ENCODE peak calls at places on chromosomes 11 and 22, in five cellular contexts. One of them, this sample, is unnamed.

GRCh38 chr11:20025331-20025840 is 134.9 kb downstream of the DBX1 start:
- DNase-seq in fibroblast of mammary gland: no peak
- DNase-seq in GM10248: no peak
- DNase-seq in CD4-positive, alpha-beta T cell: no peak
- DNase-seq in cardiac muscle cell: no peak
- DNase-seq in this sample: no peak

GRCh38 chr11:2592559-2593392 is 107.0 kb downstream of the KCNQ1OT1 start:
- DNase-seq in GM10248: peak; percentile 12
- DNase-seq in fibroblast of mammary gland: no peak
- DNase-seq in cardiac muscle cell: no peak
- DNase-seq in CD4-positive, alpha-beta T cell: no peak
- DNase-seq in this sample: no peak

GRCh38 chr11:528815-529728 is 6.3 kb downstream of the HRAS start:
- DNase-seq in CD4-positive, alpha-beta T cell: no peak
- DNase-seq in fibroblast of mammary gland: no peak
- DNase-seq in GM10248: no peak
- DNase-seq in cardiac muscle cell: no peak
- DNase-seq in this sample: no peak

GRCh38 chr11:15557831-15558230 is 443.1 kb downstream of the INSC start:
- DNase-seq in GM10248: no peak
- DNase-seq in fibroblast of mammary gland: no peak
- DNase-seq in cardiac muscle cell: no peak
- DNase-seq in CD4-positive, alpha-beta T cell: no peak
- DNase-seq in this sample: no peak

GRCh38 chr11:57001674-57002401 is 13.1 kb downstream of the OR5AK2 start:
- DNase-seq in cardiac muscle cell: no peak
- DNase-seq in fibroblast of mammary gland: peak; percentile 35
- DNase-seq in GM10248: no peak
- DNase-seq in CD4-positive, alpha-beta T cell: no peak
- DNase-seq in this sample: no peak

GRCh38 chr11:64531906-64532312 is 59.1 kb upstream of the SLC22A12 start:
- DNase-seq in GM10248: no peak
- DNase-seq in cardiac muscle cell: peak; percentile 14
- DNase-seq in fibroblast of mammary gland: no peak
- DNase-seq in CD4-positive, alpha-beta T cell: no peak
- DNase-seq in this sample: peak; percentile 46

GRCh38 chr22:49657275-49657973 is 170.2 kb downstream of the BRD1 start:
- DNase-seq in CD4-positive, alpha-beta T cell: peak; percentile 53
- DNase-seq in cardiac muscle cell: no peak
- DNase-seq in fibroblast of mammary gland: no peak
- DNase-seq in GM10248: peak; percentile 76
- DNase-seq in this sample: peak; percentile 87

GRCh38 chr11:67504950-67505561 is at the start of gene PITPNM1:
- DNase-seq in fibroblast of mammary gland: no peak
- DNase-seq in cardiac muscle cell: peak; percentile 68
- DNase-seq in CD4-positive, alpha-beta T cell: peak; percentile 53
- DNase-seq in GM10248: peak; percentile 89
- DNase-seq in this sample: peak; percentile 75

GRCh38 chr22:30781271-30781875 is 86.7 kb downstream of the OSBP2 start:
- DNase-seq in cardiac muscle cell: no peak
- DNase-seq in GM10248: no peak
- DNase-seq in fibroblast of mammary gland: no peak
- DNase-seq in CD4-positive, alpha-beta T cell: no peak
- DNase-seq in this sample: no peak

GRCh38 chr22:35399114-35399677 is 744 bp upstream of the MCM5 start:
- DNase-seq in CD4-positive, alpha-beta T cell: no peak
- DNase-seq in fibroblast of mammary gland: no peak
- DNase-seq in GM10248: no peak
- DNase-seq in cardiac muscle cell: no peak
- DNase-seq in this sample: no peak

GRCh38 chr22:42114721-42115120 is 15.9 kb downstream of the CYP2D6 start:
- DNase-seq in fibroblast of mammary gland: peak; percentile 36
- DNase-seq in GM10248: no peak
- DNase-seq in CD4-positive, alpha-beta T cell: no peak
- DNase-seq in cardiac muscle cell: no peak
- DNase-seq in this sample: peak; percentile 14

GRCh38 chr11:3030289-3031070 is 26.7 kb downstream of the CARS1 start:
- DNase-seq in CD4-positive, alpha-beta T cell: no peak
- DNase-seq in fibroblast of mammary gland: no peak
- DNase-seq in GM10248: no peak
- DNase-seq in cardiac muscle cell: no peak
- DNase-seq in this sample: peak; percentile 52

GRCh38 chr22:29703595-29704195 is 16.1 kb upstream of the CABP7 start:
- DNase-seq in CD4-positive, alpha-beta T cell: no peak
- DNase-seq in GM10248: no peak
- DNase-seq in cardiac muscle cell: no peak
- DNase-seq in fibroblast of mammary gland: no peak
- DNase-seq in this sample: no peak

GRCh38 chr22:22892096-22893052 is 4.8 kb downstream of the IGLL5 start:
- DNase-seq in GM10248: no peak
- DNase-seq in CD4-positive, alpha-beta T cell: no peak
- DNase-seq in cardiac muscle cell: no peak
- DNase-seq in fibroblast of mammary gland: no peak
- DNase-seq in this sample: no peak

GRCh38 chr22:45584121-45584570 is 81.5 kb downstream of the FBLN1 start:
- DNase-seq in cardiac muscle cell: no peak
- DNase-seq in fibroblast of mammary gland: peak; percentile 84
- DNase-seq in GM10248: no peak
- DNase-seq in CD4-positive, alpha-beta T cell: no peak
- DNase-seq in this sample: peak; percentile 97

GRCh38 chr11:93784935-93785360 is 866 bp downstream of the MED17 start:
- DNase-seq in CD4-positive, alpha-beta T cell: no peak
- DNase-seq in cardiac muscle cell: peak; percentile 18
- DNase-seq in GM10248: peak; percentile 24
- DNase-seq in fibroblast of mammary gland: no peak
- DNase-seq in this sample: no peak

GRCh38 chr22:32685527-32685926 is 116.0 kb upstream of the TIMP3 start:
- DNase-seq in cardiac muscle cell: no peak
- DNase-seq in CD4-positive, alpha-beta T cell: no peak
- DNase-seq in GM10248: no peak
- DNase-seq in fibroblast of mammary gland: peak; percentile 15
- DNase-seq in this sample: no peak

GRCh38 chr22:43478621-43479285 is 66.9 kb downstream of the MPPED1 start:
- DNase-seq in cardiac muscle cell: no peak
- DNase-seq in GM10248: no peak
- DNase-seq in CD4-positive, alpha-beta T cell: no peak
- DNase-seq in fibroblast of mammary gland: no peak
- DNase-seq in this sample: no peak

GRCh38 chr11:445765-446588 is 4.1 kb upstream of the PTDSS2 start:
- DNase-seq in cardiac muscle cell: no peak
- DNase-seq in fibroblast of mammary gland: no peak
- DNase-seq in CD4-positive, alpha-beta T cell: no peak
- DNase-seq in GM10248: no peak
- DNase-seq in this sample: no peak

GRCh38 chr22:27677895-27678458 is 123.6 kb downstream of the MN1 start:
- DNase-seq in GM10248: no peak
- DNase-seq in cardiac muscle cell: no peak
- DNase-seq in fibroblast of mammary gland: no peak
- DNase-seq in CD4-positive, alpha-beta T cell: no peak
- DNase-seq in this sample: no peak

GRCh38 chr22:42074153-42074750 is at the start of gene PHETA2:
- DNase-seq in CD4-positive, alpha-beta T cell: peak; percentile 27
- DNase-seq in GM10248: peak; percentile 42
- DNase-seq in fibroblast of mammary gland: peak; percentile 34
- DNase-seq in cardiac muscle cell: peak; percentile 14
- DNase-seq in this sample: no peak

GRCh38 chr11:45211732-45212131 is 65.3 kb downstream of the PRDM11 start:
- DNase-seq in fibroblast of mammary gland: no peak
- DNase-seq in cardiac muscle cell: no peak
- DNase-seq in CD4-positive, alpha-beta T cell: no peak
- DNase-seq in GM10248: no peak
- DNase-seq in this sample: no peak

GRCh38 chr11:129324533-129325175 is 51.0 kb upstream of the BARX2 start:
- DNase-seq in fibroblast of mammary gland: peak; percentile 18
- DNase-seq in cardiac muscle cell: no peak
- DNase-seq in CD4-positive, alpha-beta T cell: no peak
- DNase-seq in GM10248: no peak
- DNase-seq in this sample: peak; percentile 23

GRCh38 chr22:46068908-46069481 is 81.3 kb upstream of the PPARA start:
- DNase-seq in CD4-positive, alpha-beta T cell: no peak
- DNase-seq in GM10248: no peak
- DNase-seq in cardiac muscle cell: no peak
- DNase-seq in fibroblast of mammary gland: peak; percentile 86
- DNase-seq in this sample: no peak

GRCh38 chr11:18397921-18398320 is 3.6 kb downstream of the LDHA start:
- DNase-seq in cardiac muscle cell: no peak
- DNase-seq in fibroblast of mammary gland: no peak
- DNase-seq in CD4-positive, alpha-beta T cell: no peak
- DNase-seq in GM10248: no peak
- DNase-seq in this sample: no peak

GRCh38 chr22:39243443-39244072 is 1.2 kb downstream of the PDGFB start:
- DNase-seq in cardiac muscle cell: no peak
- DNase-seq in GM10248: no peak
- DNase-seq in fibroblast of mammary gland: no peak
- DNase-seq in CD4-positive, alpha-beta T cell: no peak
- DNase-seq in this sample: no peak

GRCh38 chr22:17903564-17904295 is 120.6 kb downstream of the MICAL3 start:
- DNase-seq in GM10248: no peak
- DNase-seq in fibroblast of mammary gland: no peak
- DNase-seq in CD4-positive, alpha-beta T cell: no peak
- DNase-seq in cardiac muscle cell: peak; percentile 33
- DNase-seq in this sample: no peak

GRCh38 chr11:86453290-86454030 is 78.8 kb downstream of the CCDC81 start:
- DNase-seq in GM10248: no peak
- DNase-seq in fibroblast of mammary gland: no peak
- DNase-seq in CD4-positive, alpha-beta T cell: no peak
- DNase-seq in cardiac muscle cell: no peak
- DNase-seq in this sample: no peak

GRCh38 chr22:45488764-45489370 is 13.8 kb upstream of the FBLN1 start:
- DNase-seq in fibroblast of mammary gland: no peak
- DNase-seq in GM10248: no peak
- DNase-seq in cardiac muscle cell: no peak
- DNase-seq in CD4-positive, alpha-beta T cell: no peak
- DNase-seq in this sample: no peak

GRCh38 chr11:7060828-7061227 is 28.0 kb upstream of the RBMXL2 start:
- DNase-seq in fibroblast of mammary gland: peak; percentile 85
- DNase-seq in GM10248: no peak
- DNase-seq in CD4-positive, alpha-beta T cell: no peak
- DNase-seq in cardiac muscle cell: no peak
- DNase-seq in this sample: no peak

DNA sequence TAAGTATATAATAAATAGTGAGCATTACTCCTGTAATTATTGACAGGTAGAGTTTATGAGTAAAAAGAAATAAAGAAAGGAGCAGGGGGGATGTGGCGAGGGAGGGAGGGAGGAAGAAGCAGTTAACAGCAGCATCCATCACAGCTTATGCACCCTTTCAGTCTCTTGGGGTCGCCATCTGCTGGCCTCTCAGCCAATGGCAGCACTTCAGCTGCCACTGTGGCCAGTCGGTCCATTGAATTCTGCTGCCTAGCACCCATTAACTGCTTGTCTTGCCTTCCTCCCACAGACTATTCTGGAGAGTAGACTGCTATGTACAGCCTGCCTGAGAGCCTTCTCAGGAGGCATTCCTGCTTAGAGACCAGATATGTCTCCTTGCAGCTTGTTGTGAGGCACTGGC is 388.3 kb downstream of the TENM4 start:
- DNase-seq in GM10248: no peak
- DNase-seq in cardiac muscle cell: peak; percentile 34
- DNase-seq in fibroblast of mammary gland: no peak
- DNase-seq in CD4-positive, alpha-beta T cell: no peak
- DNase-seq in this sample: no peak
- TF ChIP-seq CTCF in GM10248: no peak
- TF ChIP-seq CTCF in cardiac muscle cell: no peak
- TF ChIP-seq CTCF in fibroblast of mammary gland: peak; percentile 10
- TF ChIP-seq CTCF in CD4-positive, alpha-beta T cell: no peak
- TF ChIP-seq CTCF in this sample: no peak

GRCh38 chr11:111718436-111719325 is 47.5 kb downstream of the PPP2R1B start:
- DNase-seq in fibroblast of mammary gland: peak; percentile 70
- DNase-seq in cardiac muscle cell: no peak
- DNase-seq in CD4-positive, alpha-beta T cell: no peak
- DNase-seq in GM10248: no peak
- DNase-seq in this sample: no peak
- TF ChIP-seq CTCF in fibroblast of mammary gland: no peak
- TF ChIP-seq CTCF in cardiac muscle cell: no peak
- TF ChIP-seq CTCF in CD4-positive, alpha-beta T cell: no peak
- TF ChIP-seq CTCF in GM10248: no peak
- TF ChIP-seq CTCF in this sample: no peak

DNA sequence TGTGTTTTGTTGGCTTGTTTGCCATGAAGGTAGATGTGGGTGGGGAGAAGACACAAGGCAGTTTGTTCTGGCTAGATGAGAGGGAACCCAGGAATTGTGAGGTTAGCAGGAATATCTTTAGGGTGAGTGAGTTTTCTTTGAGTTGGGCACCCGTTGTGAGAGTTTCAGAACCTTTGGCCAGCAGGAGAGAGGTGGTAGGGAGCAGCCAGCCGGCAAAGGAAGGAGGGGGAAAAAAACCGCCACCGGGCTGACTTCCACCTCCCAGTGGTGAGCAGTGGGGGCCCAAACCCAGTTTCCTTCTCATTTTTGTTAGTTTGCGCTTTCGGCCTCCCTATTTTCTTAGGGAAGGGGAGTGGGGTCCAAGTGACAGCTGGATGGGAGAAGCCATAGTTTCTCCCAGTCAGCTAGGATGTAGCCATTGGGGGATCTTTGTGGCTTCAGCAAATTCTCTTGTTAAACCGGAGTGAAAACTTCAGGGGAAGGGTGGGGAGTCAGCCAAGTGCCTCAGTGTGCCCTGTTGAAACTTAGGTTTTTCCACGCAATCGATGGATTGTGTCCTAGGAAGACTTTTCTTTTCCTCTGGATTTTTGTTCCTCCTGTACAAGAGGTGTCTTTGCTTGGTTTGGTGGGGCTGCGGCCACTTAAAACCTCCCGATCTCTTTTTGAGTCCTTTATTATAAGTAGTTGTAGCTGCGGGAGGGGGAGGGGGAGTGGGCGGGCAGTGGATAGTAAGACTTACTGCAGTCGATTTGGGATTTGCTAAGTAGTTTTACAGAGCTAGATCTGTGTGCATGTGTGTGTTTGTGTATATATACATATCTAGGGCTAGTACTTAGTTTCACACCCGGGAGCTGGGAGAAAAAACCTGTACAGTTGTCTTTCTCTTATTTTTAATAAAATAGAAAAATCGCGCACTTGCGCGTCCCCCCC is 1.1 kb upstream of the GCAT start:
- DNase-seq in GM10248: no peak
- DNase-seq in CD4-positive, alpha-beta T cell: no peak
- DNase-seq in fibroblast of mammary gland: peak; percentile 57
- DNase-seq in cardiac muscle cell: peak; percentile 49
- DNase-seq in this sample: no peak
- TF ChIP-seq CTCF in GM10248: no peak
- TF ChIP-seq CTCF in CD4-positive, alpha-beta T cell: no peak
- TF ChIP-seq CTCF in fibroblast of mammary gland: no peak
- TF ChIP-seq CTCF in cardiac muscle cell: peak; percentile 9
- TF ChIP-seq CTCF in this sample: no peak

GRCh38 chr11:61160487-61161189 is 588 bp downstream of the VPS37C start:
- DNase-seq in cardiac muscle cell: no peak
- DNase-seq in fibroblast of mammary gland: peak; percentile 20
- DNase-seq in GM10248: no peak
- DNase-seq in CD4-positive, alpha-beta T cell: no peak
- DNase-seq in this sample: no peak

GRCh38 chr11:61158691-61159381 is 2.4 kb downstream of the VPS37C start:
- DNase-seq in fibroblast of mammary gland: peak; percentile 78
- DNase-seq in CD4-positive, alpha-beta T cell: no peak
- DNase-seq in GM10248: no peak
- DNase-seq in cardiac muscle cell: no peak
- DNase-seq in this sample: no peak

GRCh38 chr11:61162092-61162935 is 1.1 kb upstream of the VPS37C start:
- DNase-seq in fibroblast of mammary gland: peak; percentile 61
- DNase-seq in CD4-positive, alpha-beta T cell: no peak
- DNase-seq in GM10248: no peak
- DNase-seq in cardiac muscle cell: peak; percentile 40
- DNase-seq in this sample: peak; percentile 96

GRCh38 chr11:61163714-61164609 is 2.7 kb upstream of the VPS37C start:
- DNase-seq in cardiac muscle cell: no peak
- DNase-seq in CD4-positive, alpha-beta T cell: no peak
- DNase-seq in GM10248: peak; percentile 50
- DNase-seq in fibroblast of mammary gland: no peak
- DNase-seq in this sample: peak; percentile 77

GRCh38 chr11:61161190-61162091 is at the start of gene VPS37C:
- DNase-seq in cardiac muscle cell: peak; percentile 91
- DNase-seq in fibroblast of mammary gland: peak; percentile 78
- DNase-seq in CD4-positive, alpha-beta T cell: peak; percentile 82
- DNase-seq in GM10248: peak; percentile 96
- DNase-seq in this sample: peak; percentile 88
- TF ChIP-seq CTCF in cardiac muscle cell: no peak
- TF ChIP-seq CTCF in fibroblast of mammary gland: no peak
- TF ChIP-seq CTCF in CD4-positive, alpha-beta T cell: no peak
- TF ChIP-seq CTCF in GM10248: peak; percentile 3
- TF ChIP-seq CTCF in this sample: no peak